ENCODE peak calls at places on chromosome 22, in four cellular contexts. T, Z, V and P are unnamed samples.

GRCh38 chr22:42321908-42322561 is 51.6 kb upstream of the TCF20 start:
- DNase-seq in Z (no peak), V (no peak), T (no peak), P (no peak)

GRCh38 chr22:28983788-28984441 is 77.7 kb downstream of the C22orf31 start:
- DNase-seq in T (no peak), Z (no peak), V (no peak), P (no peak)

GRCh38 chr22:20503816-20504215 is 3.6 kb upstream of the MED15 start:
- DNase-seq in T (no peak), V (no peak), Z (no peak), P (no peak)

GRCh38 chr22:17943533-17944204 is 80.7 kb downstream of the MICAL3 start:
- DNase-seq in T (no peak), V (no peak), Z (no peak), P (no peak)

GRCh38 chr22:44205713-44206645 is 25.3 kb downstream of the PARVG start:
- DNase-seq in V (no peak), Z (no peak), T (no peak), P (no peak)

GRCh38 chr22:23569291-23569690 is 10.8 kb downstream of the IGLL1 start:
- DNase-seq in T (peak), V (no peak), Z (no peak), P (no peak)

GRCh38 chr22:38348751-38349496 is 31.7 kb upstream of the CSNK1E start:
- DNase-seq in V (no peak), Z (no peak), T (no peak), P (no peak)

GRCh38 chr22:17074648-17075002 is 10.2 kb upstream of the IL17RA start:
- DNase-seq in T (no peak), Z (no peak), V (no peak), P (peak)

GRCh38 chr22:17232406-17232805 is 13.2 kb upstream of the ADA2 start:
- DNase-seq in V (no peak), T (no peak), Z (no peak), P (no peak)

GRCh38 chr22:45336971-45337431 is 27.3 kb downstream of the FAM118A start:
- DNase-seq in Z (no peak), V (no peak), T (no peak), P (no peak)

GRCh38 chr22:45296628-45297297 is 12.0 kb downstream of the UPK3A start:
- DNase-seq in T (no peak), V (no peak), Z (no peak), P (no peak)

GRCh38 chr22:45253039-45253641 is 12.4 kb upstream of the KIAA0930 start:
- DNase-seq in V (no peak), T (no peak), Z (no peak), P (no peak)

GRCh38 chr22:17319541-17319940 is 49.7 kb upstream of the CECR2 start:
- DNase-seq in Z (no peak), V (no peak), T (no peak), P (no peak)

GRCh38 chr22:17300926-17301325 is 68.3 kb upstream of the CECR2 start:
- DNase-seq in T (no peak), V (no peak), Z (no peak), P (no peak)

GRCh38 chr22:31768422-31769059 is 14.7 kb downstream of the DEPDC5 start:
- DNase-seq in Z (no peak), T (no peak), V (no peak), P (no peak)

GRCh38 chr22:29315286-29316195 is at the start of gene RASL10A:
- DNase-seq in T (no peak), V (no peak), Z (no peak), P (no peak)

GRCh38 chr22:45212992-45213751 is 27.5 kb downstream of the KIAA0930 start:
- DNase-seq in V (no peak), T (no peak), Z (no peak), P (peak)

GRCh38 chr22:19103881-19104821 is 18.1 kb downstream of the DGCR2 start:
- DNase-seq in V (no peak), T (no peak), Z (no peak), P (peak)

GRCh38 chr22:20247010-20247505 is 21.1 kb downstream of the RTN4R start:
- DNase-seq in V (peak), Z (no peak), T (no peak), P (peak)

GRCh38 chr22:42800731-42801536 is 56.1 kb downstream of the ARFGAP3 start:
- DNase-seq in V (no peak), Z (no peak), T (peak), P (no peak)

GRCh38 chr22:29251981-29252978 is 15.5 kb downstream of the RHBDD3 start:
- DNase-seq in Z (no peak), V (no peak), T (no peak), P (no peak)

GRCh38 chr22:47610281-47610680 is 847.8 kb downstream of the TBC1D22A start:
- DNase-seq in T (no peak), V (no peak), Z (no peak), P (no peak)

GRCh38 chr22:35538801-35539321 is 1.8 kb upstream of the RASD2 start:
- DNase-seq in V (no peak), Z (peak), T (no peak), P (no peak)

GRCh38 chr22:42613869-42614268 is 814 bp downstream of the POLDIP3 start:
- DNase-seq in V (no peak), T (no peak), Z (no peak), P (no peak)

GRCh38 chr22:21067075-21067900 is 21.5 kb downstream of the LRRC74B start:
- DNase-seq in V (no peak), Z (no peak), T (no peak), P (no peak)

GRCh38 chr22:48238018-48238915 is 1475.8 kb downstream of the TBC1D22A start:
- DNase-seq in T (no peak), Z (no peak), V (no peak), P (no peak)

GRCh38 chr22:32181043-32181442 is 21.9 kb upstream of the C22orf42 start:
- DNase-seq in V (no peak), T (no peak), Z (no peak), P (no peak)

GRCh38 chr22:41929158-41929896 is 2.7 kb upstream of the TNFRSF13C start:
- DNase-seq in T (no peak), Z (no peak), V (no peak), P (no peak)

GRCh38 chr22:38098410-38099249 is 11.9 kb downstream of the BAIAP2L2 start:
- DNase-seq in V (no peak), T (no peak), Z (no peak), P (peak)

GRCh38 chr22:48545976-48546375 is 1281.7 kb downstream of the BRD1 start:
- DNase-seq in V (no peak), T (no peak), Z (no peak), P (no peak)

GRCh38 chr22:19873138-19873959 is 18.7 kb upstream of the GNB1L start:
- DNase-seq in Z (no peak), V (no peak), T (no peak), P (no peak)

GRCh38 chr22:44583076-44583760 is 85.2 kb upstream of the RTL6 start:
- DNase-seq in V (no peak), Z (peak), T (no peak), P (peak)

GRCh38 chr22:43828711-43829447 is 16.8 kb upstream of the EFCAB6 start:
- DNase-seq in V (no peak), T (no peak), Z (no peak), P (peak)

GRCh38 chr22:40743740-40744139 is 64.5 kb downstream of the MCHR1 start:
- DNase-seq in Z (no peak), V (no peak), T (no peak), P (no peak)

GRCh38 chr22:18032455-18033101 is 8.2 kb upstream of the MICAL3 start:
- DNase-seq in V (no peak), Z (no peak), T (no peak), P (peak)

GRCh38 chr22:43018615-43019014 is 3.7 kb upstream of the PACSIN2 start:
- DNase-seq in T (peak), Z (no peak), V (no peak), P (no peak)

GRCh38 chr22:35441489-35442100 is 41.7 kb downstream of the MCM5 start:
- DNase-seq in T (no peak), Z (no peak), V (no peak), P (no peak)

GRCh38 chr22:44336962-44337657 is 24.4 kb upstream of the SHISAL1 start:
- DNase-seq in V (no peak), Z (no peak), T (no peak), P (no peak)

DNA sequence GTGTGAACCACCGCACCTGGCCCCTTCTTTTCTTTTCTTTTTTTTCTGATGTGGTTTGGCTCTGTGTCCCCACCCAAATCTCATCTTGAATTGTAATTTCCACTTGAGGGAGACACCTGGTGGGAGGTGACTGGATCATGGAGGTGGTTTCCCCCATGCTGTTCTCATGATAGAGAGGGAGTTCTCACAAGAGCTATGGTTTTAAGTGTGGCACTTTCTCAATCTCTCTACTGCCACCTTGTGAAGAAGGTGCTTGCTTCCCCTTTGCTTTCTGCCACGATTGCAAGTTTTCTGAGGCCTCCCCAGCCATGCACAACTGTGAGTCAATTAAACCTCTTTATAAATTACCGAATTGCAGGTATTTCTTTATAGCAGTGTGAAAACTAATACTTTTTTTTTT is 4.9 kb upstream of the TCN2 start:
- DNase-seq in T (peak), V (no peak), Z (no peak), P (peak)
- TF ChIP-seq SMC3 in T (peak), V (no peak), Z (peak), P (peak)

GRCh38 chr22:49738566-49738965 is 89.1 kb downstream of the BRD1 start:
- DNase-seq in V (no peak), Z (no peak), T (no peak), P (no peak)
- TF ChIP-seq CEBPB in V (no peak), Z (no peak), T (no peak), P (no peak)

DNA sequence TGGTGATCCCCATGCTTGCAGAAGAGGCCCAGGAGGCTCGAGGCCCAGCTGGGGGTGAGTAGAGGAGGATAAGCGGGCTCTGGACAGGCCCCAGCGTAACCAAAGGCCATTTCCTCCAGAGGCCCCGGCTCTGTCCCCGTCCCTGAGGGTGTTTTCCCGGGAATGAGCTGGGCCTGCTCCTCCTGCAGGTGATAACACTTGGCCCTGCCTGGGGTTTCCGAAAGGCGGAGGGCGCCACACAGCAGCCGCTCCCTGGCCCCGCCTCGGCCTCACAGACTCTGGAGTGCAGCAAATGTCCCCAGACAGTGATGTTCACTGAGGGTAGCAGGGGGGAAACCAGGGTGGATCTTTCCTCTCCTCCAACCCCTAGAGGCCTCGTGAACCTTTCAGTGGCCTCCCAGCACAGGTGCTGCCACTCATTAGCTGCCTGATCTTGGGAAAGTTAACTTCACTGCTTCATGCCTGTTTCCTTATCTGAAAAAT is 10.5 kb upstream of the MGAT3 start:
- DNase-seq in Z (no peak), T (no peak), V (peak), P (no peak)
- H3K4me2 ChIP-seq in Z (no peak), T (peak), V (peak), P (no peak)

GRCh38 chr22:33722817-33723216 is 197.5 kb downstream of the LARGE1 start:
- DNase-seq in V (no peak), Z (no peak), T (no peak), P (no peak)

GRCh38 chr22:33726294-33726711 is 194.0 kb downstream of the LARGE1 start:
- DNase-seq in Z (no peak), V (no peak), T (no peak), P (peak)

GRCh38 chr22:33728847-33729246 is 191.4 kb downstream of the LARGE1 start:
- DNase-seq in T (no peak), V (no peak), Z (no peak), P (no peak)

GRCh38 chr22:33720166-33720878 is 200.0 kb downstream of the LARGE1 start:
- DNase-seq in T (peak), V (no peak), Z (no peak), P (no peak)

GRCh38 chr22:33723915-33724314 is 196.4 kb downstream of the LARGE1 start:
- DNase-seq in Z (no peak), T (no peak), V (no peak), P (no peak)
- TF ChIP-seq SMC3 in Z (no peak), T (no peak), V (no peak), P (no peak)

DNA sequence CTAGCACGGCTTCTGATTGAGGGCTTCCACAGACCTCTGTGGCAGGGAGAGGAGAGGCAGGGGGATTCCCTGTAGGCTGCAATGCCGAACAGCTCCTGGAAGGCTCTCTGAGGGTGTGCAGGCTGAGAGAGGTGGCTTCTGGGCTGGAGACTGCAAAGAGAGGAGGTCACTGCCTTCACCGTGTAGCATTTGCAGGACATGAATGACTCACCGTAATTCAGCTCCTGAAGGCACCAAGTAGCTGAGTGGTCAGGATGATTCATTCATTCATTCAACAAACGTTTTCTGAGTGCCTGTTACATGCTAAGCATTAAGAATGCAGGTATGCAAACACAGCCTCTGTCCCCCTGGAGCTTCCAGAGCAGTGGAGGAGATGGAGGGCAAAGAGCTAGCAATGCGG is 18.0 kb upstream of the EIF3D start:
- DNase-seq in Z (peak), V (no peak), T (peak), P (peak)
- TF ChIP-seq CEBPB in Z (no peak), V (no peak), T (no peak), P (no peak)

DNA sequence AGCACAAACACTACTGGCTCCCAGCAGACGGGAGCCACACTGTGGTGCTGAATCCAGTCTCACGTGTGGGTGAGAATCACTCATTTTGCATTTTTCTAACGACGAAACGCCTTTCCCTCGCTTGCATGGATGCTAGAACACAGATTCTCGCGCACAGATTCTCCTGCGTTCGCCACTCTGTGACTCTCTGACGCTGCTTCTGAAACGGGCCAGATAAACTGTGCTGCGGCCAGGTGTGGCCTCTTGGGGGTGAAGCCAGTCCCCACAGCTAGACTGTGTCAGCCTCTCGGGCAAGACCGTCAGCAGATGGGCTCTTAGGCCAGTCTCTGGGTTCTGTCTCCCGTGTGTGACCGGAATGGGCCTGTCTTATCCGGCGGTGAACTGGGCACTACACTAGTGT is 44.6 kb downstream of the TRMU start:
- DNase-seq in T (no peak), V (no peak), Z (no peak), P (no peak)
- H3K4me2 ChIP-seq in T (peak), V (no peak), Z (peak), P (no peak)

GRCh38 chr22:25645266-25645665 is 80.8 kb downstream of the GRK3 start:
- DNase-seq in V (no peak), T (no peak), Z (no peak), P (peak)

GRCh38 chr22:25645964-25646363 is 81.5 kb downstream of the GRK3 start:
- DNase-seq in V (no peak), T (no peak), Z (no peak), P (peak)

GRCh38 chr22:25641650-25642049 is 77.2 kb downstream of the GRK3 start:
- DNase-seq in Z (no peak), T (no peak), V (no peak), P (no peak)

GRCh38 chr22:25644122-25644521 is 79.6 kb downstream of the GRK3 start:
- DNase-seq in T (no peak), Z (no peak), V (no peak), P (peak)

DNA sequence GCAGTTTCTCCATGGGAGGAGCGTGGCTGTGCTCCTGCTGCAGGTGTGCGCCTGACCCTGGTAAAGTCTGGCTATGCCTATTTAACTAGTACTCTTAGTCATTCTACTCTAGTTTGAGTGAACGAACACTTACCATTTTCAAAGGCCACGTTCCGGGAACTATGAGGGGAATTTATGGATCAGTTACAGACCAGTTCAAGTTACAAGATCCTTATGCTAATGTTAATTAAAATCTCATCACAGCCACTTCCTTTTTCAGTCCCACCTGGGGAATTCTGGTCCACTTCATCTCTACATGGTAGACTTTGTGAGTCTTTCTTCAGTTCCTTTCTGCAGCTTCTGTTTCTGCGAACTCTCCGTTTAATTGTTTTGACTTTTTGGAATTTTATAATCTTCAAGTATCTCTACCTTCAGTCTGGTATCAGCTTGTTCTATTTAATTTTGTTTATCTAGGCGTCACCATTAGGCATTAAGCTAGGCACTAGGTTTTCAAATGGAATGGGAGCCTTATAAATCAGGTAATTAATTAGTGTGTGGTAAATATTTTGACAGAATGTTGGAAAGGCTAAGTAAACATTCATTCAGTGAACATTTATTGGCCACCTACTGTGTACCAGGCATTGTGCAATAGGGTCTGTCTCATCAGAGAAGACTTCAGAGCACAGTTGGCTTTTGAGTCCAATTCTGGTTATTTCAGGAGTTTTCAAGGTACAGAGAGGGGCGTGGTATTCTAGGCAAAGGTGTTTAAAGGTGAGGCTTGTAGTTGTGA is 78.9 kb downstream of the GRK3 start:
- DNase-seq in Z (no peak), T (no peak), V (peak), P (no peak)
- TF ChIP-seq SMC3 in Z (no peak), T (no peak), V (no peak), P (no peak)

DNA sequence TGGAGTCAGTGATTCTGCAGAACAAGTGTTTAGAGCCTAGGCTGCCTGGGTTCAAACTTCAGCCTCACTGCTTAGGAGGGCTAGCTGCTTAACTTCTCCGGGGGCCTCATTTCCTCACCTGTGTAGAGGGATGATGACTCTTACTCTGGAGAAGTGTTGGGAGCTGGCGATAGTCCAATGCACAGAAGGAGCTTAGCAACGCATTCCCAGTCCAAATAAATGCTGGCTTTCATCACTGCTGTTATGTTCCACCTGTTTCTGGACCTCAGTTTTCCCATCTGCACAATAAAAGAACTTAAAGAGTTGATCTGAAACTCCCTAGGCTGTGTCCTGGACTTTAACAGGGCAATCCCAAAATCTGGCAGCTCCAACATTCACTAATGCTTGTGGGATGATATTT is 337.8 kb downstream of the MIAT start:
- DNase-seq in V (no peak), T (no peak), Z (no peak), P (no peak)
- TF ChIP-seq CEBPB in V (no peak), T (no peak), Z (no peak), P (no peak)